ENCODE peak calls at places on chromosomes 7 and 10, in five cellular contexts. O, S, N, V and C are unnamed samples.

GRCh38 chr7:5417106-5418071 is 6.2 kb downstream of the TNRC18 start:
- DNase-seq in O (no peak), S (no peak), N (no peak), V (no peak), C (no peak)

GRCh38 chr10:6778992-6779701 is 199.1 kb upstream of the PRKCQ start:
- DNase-seq in O (no peak), S (no peak), N (peak), V (no peak), C (no peak)

GRCh38 chr10:122149138-122149606 is 121.9 kb upstream of the BTBD16 start:
- DNase-seq in O (no peak), S (no peak), N (peak), V (no peak), C (peak)

GRCh38 chr7:81507231-81507630 is 262.6 kb downstream of the HGF start:
- DNase-seq in O (no peak), S (no peak), N (no peak), V (no peak), C (no peak)

GRCh38 chr7:27685893-27686292 is 23.2 kb upstream of the HIBADH start:
- DNase-seq in O (no peak), S (no peak), N (no peak), V (no peak), C (no peak)

GRCh38 chr7:35776686-35777085 is 24.2 kb upstream of the SEPTIN7 start:
- DNase-seq in O (no peak), S (no peak), N (no peak), V (no peak), C (no peak)

GRCh38 chr10:88996927-88997326 is 6.3 kb downstream of the FAS start:
- DNase-seq in O (no peak), S (no peak), N (no peak), V (no peak), C (no peak)

GRCh38 chr7:90250601-90251303 is 5.8 kb downstream of the CFAP69 start:
- DNase-seq in O (no peak), S (no peak), N (peak), V (no peak), C (no peak)

GRCh38 chr10:26733750-26734568 is 36.5 kb downstream of the PDSS1 start:
- DNase-seq in O (no peak), S (no peak), N (no peak), V (no peak), C (peak)